ENCODE peak calls at places on chromosomes 4 and X, in seven cellular contexts. D is neuronal stem cell, Z is mesendoderm, X is IMR-90, W is H9, G is H1, K is mesenchymal stem cell. L is an unnamed sample.

GRCh38 chrX:133294126-133294525 is 76.0 kb upstream of the TFDP3 start:
- DNase-seq in D (no peak), Z (no peak), X (no peak), W (no peak), G (no peak), K (peak), L (no peak)

GRCh38 chrX:129718701-129719100 is 20.1 kb upstream of the XPNPEP2 start:
- DNase-seq in D (no peak), Z (no peak), X (no peak), W (no peak), G (no peak), K (no peak), L (no peak)

GRCh38 chr4:121122661-121123060 is 41.5 kb downstream of the TNIP3 start:
- DNase-seq in D (no peak), Z (no peak), X (no peak), W (no peak), G (no peak), K (peak), L (no peak)

GRCh38 chr4:140004580-140005314 is 149.2 kb downstream of the MAML3 start:
- DNase-seq in D (peak), Z (peak), X (peak), W (peak), G (peak), K (peak), L (peak)

GRCh38 chr4:81565137-81565870 is 93.6 kb upstream of the RASGEF1B start:
- DNase-seq in D (peak), Z (peak), X (no peak), W (no peak), G (no peak), K (peak), L (no peak)

GRCh38 chr4:14078311-14078710 is 450.8 kb upstream of the BOD1L1 start:
- DNase-seq in D (no peak), Z (no peak), X (no peak), W (no peak), G (no peak), K (no peak), L (no peak)

GRCh38 chr4:30721353-30722091 is 1.4 kb downstream of the PCDH7 start:
- DNase-seq in D (peak), Z (peak), X (peak), W (peak), G (peak), K (peak), L (no peak)

GRCh38 chrX:3216581-3216980 is 129.9 kb downstream of the MXRA5 start:
- DNase-seq in D (no peak), Z (no peak), X (peak), W (no peak), G (no peak), K (no peak), L (no peak)

GRCh38 chr4:22573198-22573597 is 57.3 kb upstream of the ADGRA3 start:
- DNase-seq in D (no peak), Z (no peak), X (no peak), W (no peak), G (no peak), K (no peak), L (no peak)

GRCh38 chr4:84243685-84244084 is 255.4 kb downstream of the NKX6-1 start:
- DNase-seq in D (no peak), Z (no peak), X (no peak), W (no peak), G (no peak), K (no peak), L (no peak)

GRCh38 chr4:107519057-107519456 is 201.0 kb downstream of the PAPSS1 start:
- DNase-seq in D (peak), Z (peak), X (peak), W (no peak), G (no peak), K (peak), L (no peak)

GRCh38 chrX:18674417-18674787 is 2.5 kb upstream of the RS1 start:
- DNase-seq in D (peak), Z (no peak), X (no peak), W (peak), G (peak), K (peak), L (no peak)

GRCh38 chr4:152727784-152728183 is 48.0 kb upstream of the TMEM154 start:
- DNase-seq in D (no peak), Z (peak), X (no peak), W (no peak), G (no peak), K (no peak), L (no peak)

GRCh38 chrX:5726246-5726645 is 502.4 kb downstream of the NLGN4X start:
- DNase-seq in D (no peak), Z (no peak), X (no peak), W (no peak), G (no peak), K (peak), L (peak)

GRCh38 chr4:126738527-126738923 is 894.2 kb upstream of the INTU start:
- DNase-seq in D (no peak), Z (no peak), X (no peak), W (no peak), G (no peak), K (no peak), L (no peak)

GRCh38 chrX:57647020-57647419 is 33.0 kb downstream of the NLRP2B start:
- DNase-seq in D (no peak), Z (peak), X (no peak), W (no peak), G (no peak), K (no peak), L (no peak)

GRCh38 chrX:16874458-16875095 is 4.4 kb upstream of the RBBP7 start:
- DNase-seq in D (no peak), Z (no peak), X (no peak), W (no peak), G (no peak), K (no peak), L (no peak)

GRCh38 chr4:22897520-22898108 is 204.9 kb downstream of the GBA3 start:
- DNase-seq in D (peak), Z (peak), X (peak), W (peak), G (peak), K (peak), L (peak)

GRCh38 chrX:49878128-49878833 is 1.0 kb upstream of the USP27X start:
- DNase-seq in D (peak), Z (peak), X (no peak), W (no peak), G (no peak), K (no peak), L (no peak)

GRCh38 chr4:65089666-65090065 is 580.6 kb downstream of the EPHA5 start:
- DNase-seq in D (no peak), Z (peak), X (no peak), W (no peak), G (no peak), K (peak), L (no peak)

GRCh38 chrX:39201305-39201990 is 400.2 kb downstream of the MID1IP1 start:
- DNase-seq in D (no peak), Z (peak), X (no peak), W (no peak), G (no peak), K (peak), L (peak)

GRCh38 chr4:184007891-184008290 is 102.8 kb downstream of the STOX2 start:
- DNase-seq in D (no peak), Z (no peak), X (peak), W (no peak), G (no peak), K (peak), L (peak)

GRCh38 chrX:134936542-134936941 is 54.2 kb upstream of the SMIM10 start:
- DNase-seq in D (no peak), Z (no peak), X (peak), W (no peak), G (no peak), K (peak), L (no peak)

GRCh38 chrX:2691543-2692220 is 587 bp downstream of the CD99 start:
- DNase-seq in D (no peak), Z (peak), X (peak), W (no peak), G (no peak), K (peak), L (peak)

GRCh38 chrX:141669689-141670088 is 28.9 kb downstream of the SPANXD start:
- DNase-seq in D (no peak), Z (no peak), X (no peak), W (no peak), G (no peak), K (no peak), L (no peak)

GRCh38 chrX:20571611-20572010 is 304.9 kb upstream of the RPS6KA3 start:
- DNase-seq in D (no peak), Z (peak), X (peak), W (no peak), G (no peak), K (peak), L (no peak)

GRCh38 chr4:77636902-77637301 is 31.3 kb downstream of the CXCL13 start:
- DNase-seq in D (no peak), Z (peak), X (peak), W (no peak), G (no peak), K (peak), L (no peak)

GRCh38 chr4:81827568-81828202 is 356.0 kb upstream of the RASGEF1B start:
- DNase-seq in D (no peak), Z (no peak), X (no peak), W (no peak), G (no peak), K (no peak), L (no peak)

GRCh38 chr4:122625156-122625555 is 4.3 kb upstream of the IL21 start:
- DNase-seq in D (no peak), Z (no peak), X (peak), W (no peak), G (no peak), K (no peak), L (no peak)

GRCh38 chrX:151402719-151403390 is 5.8 kb downstream of the VMA21 start:
- DNase-seq in D (no peak), Z (no peak), X (no peak), W (peak), G (no peak), K (no peak), L (no peak)

GRCh38 chr4:68375667-68376559 is 26.0 kb upstream of the YTHDC1 start:
- DNase-seq in D (peak), Z (peak), X (peak), W (peak), G (peak), K (peak), L (peak)

GRCh38 chr4:138344064-138344463 is 101.9 kb upstream of the SLC7A11 start:
- DNase-seq in D (no peak), Z (no peak), X (no peak), W (no peak), G (no peak), K (no peak), L (no peak)

GRCh38 chrX:128717635-128718578 is 665.7 kb upstream of the ACTRT1 start:
- DNase-seq in D (no peak), Z (no peak), X (no peak), W (no peak), G (no peak), K (no peak), L (no peak)

GRCh38 chr4:168273838-168274237 is 44.7 kb downstream of the DDX60 start:
- DNase-seq in D (no peak), Z (peak), X (no peak), W (no peak), G (no peak), K (no peak), L (peak)

GRCh38 chr4:54726907-54727306 is 69.2 kb downstream of the KIT start:
- DNase-seq in D (no peak), Z (no peak), X (no peak), W (no peak), G (no peak), K (no peak), L (no peak)

GRCh38 chr4:58658701-58659100 is 1548.5 kb upstream of the IGFBP7 start:
- DNase-seq in D (no peak), Z (no peak), X (no peak), W (no peak), G (no peak), K (no peak), L (no peak)
- H2BK5ac ChIP-seq in D (no peak), Z (no peak), X (no peak), W (no peak), G (no peak), K (no peak), L (no peak)

GRCh38 chr4:5473125-5473524 is 235.2 kb downstream of the EVC2 start:
- DNase-seq in D (no peak), Z (no peak), X (no peak), W (no peak), G (no peak), K (no peak), L (no peak)
- H2BK5ac ChIP-seq in D (no peak), Z (no peak), X (no peak), W (no peak), G (no peak), K (no peak), L (no peak)

GRCh38 chrX:9515464-9515863 is 50.6 kb downstream of the TBL1X start:
- DNase-seq in D (no peak), Z (no peak), X (no peak), W (no peak), G (no peak), K (no peak), L (no peak)
- H2BK5ac ChIP-seq in D (no peak), Z (no peak), X (no peak), W (no peak), G (no peak), K (no peak), L (no peak)

DNA sequence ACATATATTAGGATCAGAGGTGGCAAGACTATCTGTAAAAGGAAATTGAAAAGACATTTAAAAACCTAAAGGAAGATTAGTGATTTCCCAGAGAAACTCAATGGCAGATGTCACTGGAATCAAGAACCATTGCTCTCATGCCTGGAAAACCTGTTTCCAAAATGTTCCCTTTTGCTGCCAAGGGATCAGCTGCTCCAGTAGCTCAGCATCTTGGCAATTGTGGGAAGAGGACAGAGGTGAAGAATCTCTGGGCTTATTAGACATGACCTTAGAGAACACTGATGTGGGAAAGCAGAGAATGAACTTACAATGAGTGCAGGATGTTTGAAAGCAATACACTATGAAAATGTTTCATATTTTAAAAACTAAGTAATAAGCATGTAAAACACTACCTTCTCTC is 98.3 kb downstream of the SHROOM3 start:
- DNase-seq in D (no peak), Z (no peak), X (no peak), W (no peak), G (no peak), K (no peak), L (no peak)
- H2BK5ac ChIP-seq in D (no peak), Z (no peak), X (no peak), W (no peak), G (no peak), K (no peak), L (no peak)

GRCh38 chrX:124333862-124334261 is 1.4 kb downstream of the TEX13D start:
- DNase-seq in D (no peak), Z (no peak), X (no peak), W (no peak), G (no peak), K (no peak), L (no peak)
- H2BK5ac ChIP-seq in D (no peak), Z (no peak), X (no peak), W (no peak), G (no peak), K (no peak), L (no peak)

GRCh38 chr4:155338196-155338595 is 38.6 kb downstream of the MAP9 start:
- DNase-seq in D (no peak), Z (no peak), X (no peak), W (no peak), G (no peak), K (no peak), L (no peak)
- H2BK5ac ChIP-seq in D (no peak), Z (no peak), X (no peak), W (no peak), G (no peak), K (no peak), L (no peak)

GRCh38 chrX:155666741-155667140 is 54.0 kb upstream of the TMLHE start:
- DNase-seq in D (no peak), Z (no peak), X (no peak), W (no peak), G (no peak), K (no peak), L (no peak)
- H2BK5ac ChIP-seq in D (no peak), Z (no peak), X (no peak), W (no peak), G (no peak), K (no peak), L (no peak)

L was measured in trophoblast cell.